ENCODE peak calls at places on chromosomes 2 and 18, in four cellular contexts. D is NT2/D1, S is stomach, E is SJSA1. Z is an unnamed sample. For H3K36me3 and H3K4me1, the result is how much of the 10 kb centered on the place peaks cover.

GRCh38 chr2:24317491-24317920 is 42.8 kb downstream of the ITSN2 start:
- DNase-seq in D (no peak), S (peak), E (no peak), Z (no peak)

GRCh38 chr2:26915316-26915715 is 55.1 kb upstream of the MAPRE3 start:
- DNase-seq in D (no peak), S (no peak), E (no peak), Z (peak)

GRCh38 chr2:9219027-9219445 is 12.4 kb downstream of the ASAP2 start:
- DNase-seq in D (no peak), S (no peak), E (no peak), Z (no peak)

GRCh38 chr2:218406949-218407703 is 7.5 kb downstream of the CTDSP1 start:
- DNase-seq in D (no peak), S (peak), E (no peak), Z (peak)

GRCh38 chr2:44942304-44943030 is 965 bp downstream of the SIX3 start:
- DNase-seq in D (no peak), S (no peak), E (no peak), Z (peak)

GRCh38 chr2:9010866-9011265 is 7.4 kb upstream of the MBOAT2 start:
- DNase-seq in D (no peak), S (no peak), E (no peak), Z (no peak)

GRCh38 chr2:64542071-64543005 is 18.2 kb downstream of the AFTPH start:
- DNase-seq in D (no peak), S (no peak), E (no peak), Z (no peak)

GRCh38 chr18:60017371-60017770 is 117.6 kb downstream of the PMAIP1 start:
- DNase-seq in D (no peak), S (no peak), E (no peak), Z (no peak)

GRCh38 chr2:195601361-195601760 is 55.7 kb upstream of the SLC39A10 start:
- DNase-seq in D (no peak), S (no peak), E (no peak), Z (no peak)

GRCh38 chr18:64110692-64111480 is 38.0 kb downstream of the LINC00305 start:
- DNase-seq in D (no peak), S (no peak), E (no peak), Z (no peak)

GRCh38 chr2:53913721-53914120 is 54.0 kb upstream of the GPR75 start:
- DNase-seq in D (no peak), S (no peak), E (no peak), Z (no peak)

GRCh38 chr18:42644729-42645131 is 470.8 kb downstream of the RIT2 start:
- DNase-seq in D (no peak), S (peak), E (no peak), Z (no peak)

GRCh38 chr18:56967032-56967431 is 179.9 kb upstream of the BOD1L2 start:
- DNase-seq in D (peak), S (no peak), E (no peak), Z (peak)

GRCh38 chr2:109031481-109032228 is 42.6 kb upstream of the EDAR start:
- DNase-seq in D (peak), S (peak), E (no peak), Z (peak)

GRCh38 chr18:55875330-55875933 is 287.4 kb upstream of the TCF4 start:
- DNase-seq in D (no peak), S (no peak), E (no peak), Z (no peak)

GRCh38 chr2:235216901-235217300 is 265.1 kb downstream of the SH3BP4 start:
- DNase-seq in D (no peak), S (no peak), E (peak), Z (no peak)

GRCh38 chr2:223501604-223502003 is 100.6 kb downstream of the SCG2 start:
- DNase-seq in D (no peak), S (no peak), E (no peak), Z (no peak)

GRCh38 chr2:85839461-85839860 is 49.3 kb downstream of the ST3GAL5 start:
- DNase-seq in D (no peak), S (no peak), E (no peak), Z (no peak)

GRCh38 chr18:78721281-78721949 is 258.2 kb upstream of the SALL3 start:
- DNase-seq in D (no peak), S (no peak), E (no peak), Z (peak)

GRCh38 chr2:112459372-112459771 is 22.6 kb upstream of the TTL start:
- DNase-seq in D (no peak), S (no peak), E (no peak), Z (no peak)

GRCh38 chr18:67265464-67266245 is 250.9 kb downstream of the DSEL start:
- DNase-seq in D (no peak), S (no peak), E (no peak), Z (no peak)

GRCh38 chr2:68167186-68167585 is 9.5 kb downstream of the PNO1 start:
- DNase-seq in D (no peak), S (no peak), E (no peak), Z (no peak)
- H3K36me3 ChIP-seq in D (half or more), S (half or more), E (half or more), Z (half or more)

GRCh38 chr18:48445540-48445939 is 36.4 kb upstream of the ZBTB7C start:
- DNase-seq in D (peak), S (peak), E (peak), Z (peak)
- H3K4me3 ChIP-seq in D (no peak), S (no peak), E (no peak), Z (no peak)

DNA sequence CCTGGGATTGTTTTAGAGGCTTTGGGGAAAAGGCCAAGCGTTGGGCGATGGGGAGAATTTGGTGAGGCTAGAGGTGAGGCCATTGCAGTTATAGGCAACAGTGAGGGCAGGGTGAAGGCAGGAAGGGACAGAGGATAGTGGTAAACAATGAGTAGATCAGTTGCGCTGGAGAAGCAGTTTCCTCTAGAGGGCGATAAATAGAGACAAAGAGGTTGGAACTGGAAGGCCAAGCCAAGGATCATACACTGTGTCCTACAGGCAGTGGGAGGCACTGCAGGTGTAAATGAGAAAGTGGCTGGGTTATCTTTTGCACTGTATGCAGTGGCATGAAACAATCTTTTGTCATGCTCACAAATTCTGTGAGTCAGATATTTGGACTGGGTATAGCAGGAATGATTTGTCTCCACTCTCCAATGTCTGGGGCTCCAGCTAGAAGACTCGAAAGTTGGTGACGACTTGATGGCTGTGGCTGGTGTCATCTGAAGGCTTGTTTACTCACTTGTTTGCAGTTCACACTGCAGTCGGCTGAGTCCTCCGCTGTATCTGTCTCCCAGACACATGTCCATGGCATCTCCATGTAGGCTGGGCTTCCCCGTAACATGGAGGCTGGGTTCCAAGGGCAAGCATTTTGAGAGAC is 82.1 kb downstream of the TNP1 start:
- DNase-seq in D (peak), S (no peak), E (peak), Z (peak)
- H3K4me1 ChIP-seq in D (under half), S (under half), E (under half), Z (under half)

GRCh38 chr2:242075163-242075562 is 205.6 kb downstream of the RTP5 start:
- DNase-seq in D (no peak), S (no peak), E (peak), Z (no peak)
- H3K36me3 ChIP-seq in D (under half), S (under half), E (under half), Z (under half)

DNA sequence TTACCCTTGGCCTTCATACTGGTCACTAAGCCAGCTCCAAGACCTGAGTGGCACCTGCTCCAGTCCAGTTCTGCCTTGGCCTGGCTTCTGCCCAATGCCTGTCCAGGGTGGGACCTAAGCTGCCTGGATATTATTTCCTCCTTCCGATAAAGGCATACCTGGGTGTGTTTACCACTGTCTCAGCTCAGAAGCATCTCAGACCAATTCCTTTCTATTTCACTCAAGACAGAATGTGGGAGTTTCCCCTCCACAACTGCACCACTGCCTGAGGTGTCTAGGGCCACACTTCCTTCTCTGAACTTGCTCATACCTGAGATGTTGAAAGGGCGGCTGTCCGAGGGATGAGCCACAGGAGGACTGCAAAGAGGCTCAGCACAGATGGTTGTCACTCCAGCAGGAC is 18.4 kb upstream of the CAB39 start:
- DNase-seq in D (no peak), S (peak), E (no peak), Z (peak)
- H3K4me3 ChIP-seq in D (no peak), S (no peak), E (no peak), Z (no peak)

GRCh38 chr2:127663566-127664064 is 11.7 kb downstream of the LIMS2 start:
- DNase-seq in D (no peak), S (no peak), E (no peak), Z (peak)

GRCh38 chr2:127664895-127665225 is 10.5 kb downstream of the LIMS2 start:
- DNase-seq in D (no peak), S (no peak), E (no peak), Z (no peak)

GRCh38 chr2:127662937-127663565 is 12.3 kb downstream of the LIMS2 start:
- DNase-seq in D (no peak), S (no peak), E (no peak), Z (peak)

GRCh38 chr2:127665267-127665893 is 9.9 kb downstream of the LIMS2 start:
- DNase-seq in D (no peak), S (no peak), E (no peak), Z (peak)

GRCh38 chr2:127664065-127664894 is 11.1 kb downstream of the LIMS2 start:
- DNase-seq in D (no peak), S (no peak), E (no peak), Z (peak)
- H3K4me1 ChIP-seq in D (under half), S (under half), E (under half), Z (under half)

DNA sequence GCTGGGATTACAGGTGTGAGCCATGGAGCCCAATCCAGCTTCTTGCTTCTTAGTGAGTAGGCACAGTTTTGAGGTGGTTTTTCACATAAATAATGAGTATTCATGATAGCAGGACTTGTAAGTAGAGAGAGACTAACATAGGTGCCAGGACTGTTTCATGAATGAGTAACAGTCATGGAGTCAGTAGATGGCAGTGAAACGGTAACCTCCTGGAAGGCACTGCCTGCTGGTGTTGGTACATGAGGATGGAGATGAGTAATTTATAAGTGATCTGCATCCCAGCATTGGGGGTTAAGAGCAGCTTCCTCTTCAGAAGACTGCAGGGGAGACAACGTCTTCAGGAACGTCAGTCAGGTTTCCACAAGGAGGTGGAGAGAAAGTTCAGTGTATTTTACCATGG is 143.8 kb downstream of the HAUS1 start:
- DNase-seq in D (no peak), S (no peak), E (no peak), Z (no peak)
- H3K36me3 ChIP-seq in D (under half), S (under half), E (under half), Z (under half)

DNA sequence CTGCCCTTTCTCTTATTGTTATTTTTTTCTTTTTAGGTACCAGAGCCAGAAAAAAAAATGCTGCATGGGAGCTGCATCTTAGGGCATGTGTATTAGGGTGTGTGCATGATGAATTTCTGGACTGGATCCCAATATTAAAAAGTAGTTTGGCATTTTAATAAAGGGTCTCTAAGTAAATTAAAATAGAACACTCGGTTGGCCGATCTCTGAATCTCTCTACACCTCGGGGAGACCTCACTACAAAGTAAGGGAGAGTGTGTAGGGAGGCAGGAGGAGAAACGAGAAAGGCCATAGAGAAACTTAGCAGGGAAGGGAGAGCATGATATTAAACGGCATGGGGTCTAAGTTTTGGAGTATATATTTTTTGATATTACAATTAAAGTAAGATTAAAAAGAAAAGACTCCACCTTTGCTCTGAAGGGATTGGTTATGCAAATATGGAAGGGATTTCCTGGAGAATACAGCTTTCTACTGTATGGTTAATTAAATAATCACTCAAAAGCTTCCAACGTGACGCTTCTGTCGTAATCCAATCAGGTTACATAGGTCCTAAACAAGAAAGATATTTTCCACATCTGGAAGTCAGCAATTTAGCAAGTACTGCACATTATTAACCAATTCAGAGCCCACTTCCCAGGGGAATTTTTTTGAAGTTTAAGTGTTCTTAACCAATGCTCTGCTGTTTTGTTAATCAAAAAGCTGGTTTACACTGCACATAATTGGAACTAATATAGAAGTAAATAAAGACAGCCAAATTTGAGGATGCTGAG is 984 bp upstream of the ZEB2 start:
- DNase-seq in D (no peak), S (no peak), E (no peak), Z (no peak)
- H3K4me3 ChIP-seq in D (no peak), S (peak), E (no peak), Z (no peak)

Z was measured in endodermal cell.